ENCODE peak calls at places on chromosomes 3 and 15, in seven cellular contexts. U is BJ, M is heart left ventricle, O is endodermal cell, T is esophagus squamous epithelium, P is GM23338, W is tibial artery. B is an unnamed sample. For H3K36me3, the result is how much of the 10 kb centered on the place peaks cover.

GRCh38 chr3:126567696-126568438 is 9.1 kb upstream of the C3orf22 start:
- DNase-seq in U (no peak), M (peak), O (peak), T (no peak), P (peak), W (no peak), B (no peak)

GRCh38 chr15:41546846-41547786 is 3.1 kb upstream of the RPAP1 start:
- DNase-seq in U (peak), M (no peak), O (no peak), T (no peak), P (no peak), W (no peak), B (no peak)

GRCh38 chr15:67120839-67121540 is 55.6 kb downstream of the SMAD3 start:
- DNase-seq in U (no peak), M (peak), O (no peak), T (peak), P (no peak), W (peak), B (peak)

GRCh38 chr3:173153631-173154030 is 12.6 kb upstream of the SPATA16 start:
- DNase-seq in U (no peak), M (no peak), O (no peak), T (no peak), P (no peak), W (no peak), B (no peak)

GRCh38 chr15:93244691-93245615 is 155.9 kb upstream of the RGMA start:
- DNase-seq in U (no peak), M (no peak), O (no peak), T (no peak), P (no peak), W (no peak), B (no peak)

GRCh38 chr15:74347757-74348250 is 19.6 kb downstream of the CYP11A1 start:
- DNase-seq in U (no peak), M (no peak), O (no peak), T (no peak), P (no peak), W (no peak), B (no peak)

GRCh38 chr3:177574232-177574856 is 377.1 kb upstream of the TBL1XR1 start:
- DNase-seq in U (no peak), M (no peak), O (peak), T (no peak), P (peak), W (no peak), B (no peak)

GRCh38 chr15:71547066-71547465 is 263.3 kb upstream of the NR2E3 start:
- DNase-seq in U (no peak), M (peak), O (no peak), T (no peak), P (peak), W (no peak), B (no peak)

GRCh38 chr3:186852994-186853393 is 10.5 kb downstream of the ADIPOQ start:
- DNase-seq in U (no peak), M (no peak), O (peak), T (no peak), P (no peak), W (no peak), B (no peak)

GRCh38 chr15:36234743-36235142 is 344.7 kb upstream of the CDIN1 start:
- DNase-seq in U (no peak), M (no peak), O (no peak), T (no peak), P (no peak), W (no peak), B (no peak)
- H3K4me3 ChIP-seq in U (no peak), M (no peak), O (peak), T (no peak), P (no peak), W (no peak), B (no peak)

GRCh38 chr3:25781145-25781757 is 2.0 kb downstream of the NGLY1 start:
- DNase-seq in U (no peak), M (no peak), O (no peak), T (no peak), P (no peak), W (no peak), B (no peak)
- H3K36me3 ChIP-seq in U (under half), M (under half), O (under half), T (under half), P (under half), W (under half), B (under half)

DNA sequence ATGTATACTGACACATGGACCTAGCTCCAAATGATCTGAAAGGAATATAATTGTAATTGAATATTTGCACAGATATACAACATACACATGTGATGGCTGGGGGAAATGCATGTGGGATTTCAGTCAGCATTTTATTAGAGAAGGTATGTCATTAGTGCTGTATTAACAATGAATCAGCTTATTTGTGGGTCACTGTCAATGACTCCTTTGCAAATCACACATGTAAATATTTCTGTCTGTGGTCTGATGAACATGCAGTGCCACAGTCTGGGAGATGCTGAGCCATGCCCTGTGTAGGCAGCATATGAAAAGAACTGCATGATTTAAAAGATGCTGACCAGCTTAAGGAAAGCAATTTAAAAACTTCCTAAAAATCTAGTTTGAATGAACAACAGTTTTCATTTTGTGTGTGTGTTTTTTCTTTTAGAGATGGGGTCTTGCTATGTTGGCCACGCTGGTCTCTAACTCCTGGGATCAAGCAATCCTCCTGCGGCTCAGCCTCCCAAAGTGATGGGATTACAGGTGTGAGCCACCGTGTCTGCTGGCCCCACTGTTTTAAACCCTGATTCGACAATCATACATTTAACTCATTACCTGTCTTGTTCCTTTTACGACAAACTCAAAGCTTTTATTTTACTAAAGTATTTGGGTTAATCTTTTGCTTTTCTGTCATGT is 808 bp upstream of the B3GNT5 start:
- DNase-seq in U (no peak), M (no peak), O (no peak), T (no peak), P (no peak), W (no peak), B (no peak)
- H3K4me3 ChIP-seq in U (no peak), M (peak), O (peak), T (no peak), P (peak), W (no peak), B (peak)

DNA sequence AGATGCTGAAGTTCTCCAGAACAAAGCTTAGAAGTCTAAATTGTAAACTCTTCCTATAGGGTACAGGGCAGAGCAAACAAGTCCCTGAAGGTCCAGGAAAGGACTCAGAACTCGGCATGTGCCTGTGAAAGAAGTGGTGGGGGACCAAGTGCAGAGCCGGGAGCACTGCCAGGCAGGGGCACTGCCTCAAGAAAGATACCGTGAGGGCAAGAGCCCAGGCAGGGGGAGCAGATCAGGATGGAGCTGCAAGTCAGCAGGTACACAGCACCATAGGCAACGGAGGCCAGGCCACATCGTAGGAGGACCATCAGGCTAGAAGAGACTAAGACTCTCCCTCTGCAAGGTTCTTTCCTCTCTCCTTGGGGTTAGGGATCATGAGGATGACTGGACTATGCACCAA is 191.6 kb downstream of the OSBPL10 start:
- DNase-seq in U (no peak), M (no peak), O (no peak), T (no peak), P (no peak), W (no peak), B (no peak)
- H3K36me3 ChIP-seq in U (under half), M (under half), O (under half), T (under half), P (under half), W (under half), B (under half)

GRCh38 chr15:70140543-70141375 is 43.0 kb upstream of the TLE3 start:
- DNase-seq in U (no peak), M (no peak), O (peak), T (no peak), P (peak), W (no peak), B (no peak)
- H3K4me3 ChIP-seq in U (no peak), M (peak), O (no peak), T (peak), P (peak), W (no peak), B (peak)